ENCODE peak calls at places on chromosomes 2 and 18, in four cellular contexts. J, Z, P and F are unnamed samples.

GRCh38 chr2:40105593-40105992 is 326.5 kb upstream of the THUMPD2 start:
- DNase-seq in J (no peak), Z (no peak), P (no peak), F (no peak)

GRCh38 chr2:152434395-152435182 is 99.6 kb downstream of the FMNL2 start:
- DNase-seq in J (no peak), Z (no peak), P (no peak), F (no peak)

GRCh38 chr2:168642873-168643272 is 159.6 kb upstream of the NOSTRIN start:
- DNase-seq in J (no peak), Z (no peak), P (no peak), F (no peak)

GRCh38 chr2:190746971-190747761 is 98.3 kb downstream of the NAB1 start:
- DNase-seq in J (no peak), Z (no peak), P (no peak), F (no peak)

GRCh38 chr2:205629021-205629817 is 53.1 kb upstream of the NRP2 start:
- DNase-seq in J (no peak), Z (no peak), P (no peak), F (no peak)

GRCh38 chr18:45642238-45642637 is 27.0 kb downstream of the SLC14A2 start:
- DNase-seq in J (no peak), Z (no peak), P (no peak), F (no peak)

GRCh38 chr2:137435176-137435575 is 529.1 kb upstream of the HNMT start:
- DNase-seq in J (no peak), Z (no peak), P (no peak), F (no peak)

GRCh38 chr18:41745166-41746049 is 209.6 kb upstream of the PIK3C3 start:
- DNase-seq in J (no peak), Z (no peak), P (no peak), F (peak)

GRCh38 chr18:49931760-49932159 is 118.4 kb upstream of the ACAA2 start:
- DNase-seq in J (no peak), Z (no peak), P (no peak), F (no peak)

GRCh38 chr2:180124273-180124881 is 117.3 kb upstream of the CWC22 start:
- DNase-seq in J (no peak), Z (no peak), P (no peak), F (no peak)

GRCh38 chr2:225400546-225400945 is 1.0 kb downstream of the NYAP2 start:
- DNase-seq in J (no peak), Z (no peak), P (no peak), F (no peak)

GRCh38 chr2:174442546-174443510 is 44.0 kb downstream of the GPR155 start:
- DNase-seq in J (no peak), Z (no peak), P (no peak), F (no peak)

GRCh38 chr2:125405816-125406215 is 1250.1 kb upstream of the GYPC start:
- DNase-seq in J (no peak), Z (no peak), P (no peak), F (no peak)

GRCh38 chr2:68103026-68103425 is 40.2 kb upstream of the C1D start:
- DNase-seq in J (no peak), Z (no peak), P (no peak), F (no peak)

GRCh38 chr18:57430983-57431382 is 4.2 kb upstream of the ONECUT2 start:
- DNase-seq in J (no peak), Z (no peak), P (no peak), F (no peak)

GRCh38 chr18:3397786-3398185 is 52.2 kb upstream of the TGIF1 start:
- DNase-seq in J (no peak), Z (no peak), P (no peak), F (no peak)

GRCh38 chr2:224194161-224194560 is 155.1 kb upstream of the SERPINE2 start:
- DNase-seq in J (no peak), Z (no peak), P (no peak), F (no peak)

GRCh38 chr2:55163258-55163657 is 68.8 kb downstream of the CLHC1 start:
- DNase-seq in J (no peak), Z (no peak), P (no peak), F (no peak)

GRCh38 chr2:191245869-191246531 is 796 bp downstream of the MYO1B start:
- DNase-seq in J (peak), Z (peak), P (peak), F (peak)

GRCh38 chr18:69399253-69399652 is 1.4 kb upstream of the DOK6 start:
- DNase-seq in J (no peak), Z (no peak), P (no peak), F (no peak)

GRCh38 chr2:143937563-143938346 is 582.2 kb downstream of the ZEB2 start:
- DNase-seq in J (peak), Z (no peak), P (no peak), F (no peak)

GRCh38 chr2:113240150-113240914 is 38.4 kb downstream of the PAX8 start:
- DNase-seq in J (peak), Z (peak), P (peak), F (peak)

GRCh38 chr2:182540236-182540635 is 113.4 kb upstream of the PDE1A start:
- DNase-seq in J (no peak), Z (no peak), P (no peak), F (no peak)

GRCh38 chr2:167818521-167818920 is 428.9 kb downstream of the STK39 start:
- DNase-seq in J (no peak), Z (no peak), P (no peak), F (no peak)

GRCh38 chr2:170235860-170236638 is 58.1 kb downstream of the MYO3B start:
- DNase-seq in J (no peak), Z (no peak), P (no peak), F (no peak)

GRCh38 chr2:108579631-108580030 is 45.4 kb downstream of the LIMS1 start:
- DNase-seq in J (no peak), Z (no peak), P (peak), F (no peak)

GRCh38 chr2:239351687-239352086 is 49.1 kb downstream of the HDAC4 start:
- DNase-seq in J (no peak), Z (no peak), P (peak), F (no peak)

GRCh38 chr2:239345251-239345650 is 55.6 kb downstream of the HDAC4 start:
- DNase-seq in J (no peak), Z (no peak), P (no peak), F (no peak)

GRCh38 chr2:239349448-239350135 is 51.2 kb downstream of the HDAC4 start:
- DNase-seq in J (no peak), Z (no peak), P (no peak), F (no peak)

GRCh38 chr2:239346676-239347075 is 54.1 kb downstream of the HDAC4 start:
- DNase-seq in J (no peak), Z (no peak), P (no peak), F (no peak)

GRCh38 chr2:239348563-239349447 is 52.0 kb downstream of the HDAC4 start:
- DNase-seq in J (no peak), Z (peak), P (no peak), F (no peak)
- H3K27ac ChIP-seq in J (no peak), Z (peak), P (no peak), F (no peak)

DNA sequence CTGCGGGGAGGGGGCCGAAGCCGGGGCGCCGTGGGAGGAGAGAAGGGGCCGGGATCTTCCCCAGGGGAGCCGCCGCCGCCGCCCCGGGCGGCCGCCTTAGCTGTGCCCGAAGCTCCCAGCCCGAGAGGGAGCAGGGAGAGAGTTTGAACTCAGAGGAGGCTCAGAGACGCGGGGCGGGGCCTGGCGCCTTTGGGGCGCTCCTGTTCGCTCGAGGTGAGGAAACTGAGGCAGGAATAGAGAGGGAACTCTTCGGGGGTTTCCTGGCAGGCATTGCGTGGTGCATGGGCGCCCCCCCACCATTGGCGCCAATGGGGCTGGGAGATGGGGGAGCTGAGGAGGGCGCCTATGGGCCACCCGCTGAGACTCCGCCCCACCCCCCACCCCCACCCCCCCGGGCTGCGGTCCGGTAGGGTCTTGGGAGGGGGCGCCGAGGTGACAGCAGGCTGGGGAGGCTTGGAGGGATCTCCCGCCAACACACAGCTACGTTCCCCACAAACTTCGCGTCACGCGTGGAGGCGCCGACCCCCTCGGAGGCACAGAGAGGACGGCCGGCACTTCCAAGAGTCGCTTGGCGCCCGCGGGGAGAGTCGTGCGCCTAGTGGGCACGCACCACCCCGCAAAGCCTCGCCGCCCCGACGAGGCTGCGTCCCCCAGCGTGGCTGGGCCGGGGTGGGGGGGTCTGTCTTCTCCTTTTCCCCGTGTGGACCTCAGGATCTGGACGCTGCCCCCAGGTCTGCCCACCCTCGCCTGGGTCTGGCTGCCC is 680 bp downstream of the CTDSP1 start:
- DNase-seq in J (peak), Z (no peak), P (peak), F (no peak)
- TF ChIP-seq POLR2A in J (no peak), Z (peak), P (no peak), F (no peak)

GRCh38 chr2:60468390-60469085 is 84.9 kb downstream of the BCL11A start:
- DNase-seq in J (no peak), Z (no peak), P (no peak), F (no peak)

GRCh38 chr2:60465736-60466135 is 87.7 kb downstream of the BCL11A start:
- DNase-seq in J (no peak), Z (no peak), P (no peak), F (no peak)

GRCh38 chr2:60463249-60463648 is 90.2 kb downstream of the BCL11A start:
- DNase-seq in J (peak), Z (no peak), P (no peak), F (no peak)

GRCh38 chr2:60469918-60470317 is 83.5 kb downstream of the BCL11A start:
- DNase-seq in J (no peak), Z (no peak), P (no peak), F (no peak)

GRCh38 chr2:60466161-60466702 is 87.2 kb downstream of the BCL11A start:
- DNase-seq in J (no peak), Z (no peak), P (no peak), F (no peak)
- H3K27ac ChIP-seq in J (no peak), Z (no peak), P (no peak), F (no peak)

GRCh38 chr2:231546014-231546413 is 15.8 kb upstream of the NMUR1 start:
- DNase-seq in J (no peak), Z (no peak), P (no peak), F (no peak)

GRCh38 chr2:231545105-231545902 is 15.1 kb upstream of the NMUR1 start:
- DNase-seq in J (no peak), Z (no peak), P (peak), F (peak)

GRCh38 chr2:231535961-231536360 is 5.7 kb upstream of the NMUR1 start:
- DNase-seq in J (no peak), Z (no peak), P (no peak), F (no peak)

GRCh38 chr2:231541605-231542509 is 11.6 kb upstream of the NMUR1 start:
- DNase-seq in J (no peak), Z (no peak), P (peak), F (no peak)

DNA sequence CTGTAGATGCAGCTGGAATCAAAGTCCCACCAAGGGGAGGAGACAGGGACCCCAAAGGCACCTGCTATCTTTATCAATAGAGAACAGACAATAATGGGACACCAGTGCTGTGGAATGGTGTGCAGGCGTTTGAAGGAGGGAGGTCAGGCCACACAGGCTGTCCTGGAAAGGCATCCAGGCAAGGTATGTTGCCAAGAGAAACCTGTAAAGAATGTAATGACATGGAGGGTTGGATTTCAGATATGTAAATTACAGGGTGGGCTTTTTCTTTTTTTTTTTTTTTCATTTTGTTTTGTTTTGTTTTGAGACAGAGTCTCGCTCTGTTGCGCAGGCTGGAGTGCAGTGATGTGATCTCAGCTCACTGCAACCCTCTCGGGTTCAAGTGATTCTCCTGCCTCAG is 9.8 kb upstream of the NMUR1 start:
- DNase-seq in J (no peak), Z (no peak), P (no peak), F (no peak)
- TF ChIP-seq POLR2A in J (no peak), Z (no peak), P (no peak), F (no peak)

GRCh38 chr2:20071397-20072383 is 20.3 kb upstream of the LAPTM4A start:
- DNase-seq in J (peak), Z (no peak), P (no peak), F (no peak)

GRCh38 chr2:20074001-20074648 is 22.7 kb upstream of the LAPTM4A start:
- DNase-seq in J (peak), Z (no peak), P (no peak), F (peak)

GRCh38 chr2:20074901-20075300 is 23.5 kb upstream of the LAPTM4A start:
- DNase-seq in J (no peak), Z (no peak), P (no peak), F (no peak)

GRCh38 chr2:20072436-20073158 is 21.2 kb upstream of the LAPTM4A start:
- DNase-seq in J (no peak), Z (no peak), P (no peak), F (no peak)

DNA sequence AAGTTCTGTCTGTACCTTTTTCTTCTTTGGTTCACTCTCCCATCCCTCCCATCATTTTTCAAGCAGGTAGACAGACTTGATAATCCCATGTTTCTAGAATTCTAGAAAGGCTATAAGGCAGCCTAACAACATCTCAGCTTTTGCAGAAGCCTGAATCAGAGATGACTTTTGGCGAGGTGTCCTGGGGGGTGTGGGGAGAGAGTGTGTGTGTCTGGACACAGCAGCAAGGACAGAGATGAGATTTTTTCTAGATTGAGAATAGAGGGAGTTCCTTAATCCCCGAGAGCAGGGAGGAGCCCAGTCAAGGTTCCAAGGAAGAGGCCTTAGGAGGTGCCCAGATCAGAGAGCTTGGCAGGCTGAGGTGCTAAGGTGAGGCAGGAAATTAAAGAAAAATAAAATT is 22.0 kb upstream of the LAPTM4A start:
- DNase-seq in J (no peak), Z (no peak), P (no peak), F (no peak)
- H3K27ac ChIP-seq in J (peak), Z (no peak), P (no peak), F (peak)

GRCh38 chr2:8421658-8422499 is 260.0 kb upstream of the ID2 start:
- DNase-seq in J (no peak), Z (no peak), P (no peak), F (no peak)

GRCh38 chr2:8427211-8427610 is 254.6 kb upstream of the ID2 start:
- DNase-seq in J (no peak), Z (no peak), P (no peak), F (no peak)

GRCh38 chr2:8426577-8426976 is 255.3 kb upstream of the ID2 start:
- DNase-seq in J (no peak), Z (no peak), P (no peak), F (no peak)

GRCh38 chr2:8430628-8431027 is 251.2 kb upstream of the ID2 start:
- DNase-seq in J (no peak), Z (no peak), P (no peak), F (no peak)

GRCh38 chr2:8424997-8425900 is 256.6 kb upstream of the ID2 start:
- DNase-seq in J (no peak), Z (no peak), P (no peak), F (no peak)
- TF ChIP-seq POLR2A in J (no peak), Z (no peak), P (no peak), F (no peak)

GRCh38 chr2:195533771-195534642 is 123.0 kb upstream of the SLC39A10 start:
- DNase-seq in J (no peak), Z (no peak), P (peak), F (no peak)
- H3K27ac ChIP-seq in J (no peak), Z (peak), P (peak), F (peak)

GRCh38 chr2:218395456-218395825 is 4.2 kb upstream of the CTDSP1 start:
- DNase-seq in J (no peak), Z (no peak), P (peak), F (no peak)

GRCh38 chr2:218395090-218395444 is 4.6 kb upstream of the CTDSP1 start:
- DNase-seq in J (no peak), Z (no peak), P (no peak), F (no peak)

GRCh38 chr2:218396688-218397501 is 2.8 kb upstream of the CTDSP1 start:
- DNase-seq in J (peak), Z (peak), P (peak), F (peak)

GRCh38 chr2:218394298-218395089 is 5.2 kb upstream of the CTDSP1 start:
- DNase-seq in J (peak), Z (peak), P (no peak), F (no peak)

DNA sequence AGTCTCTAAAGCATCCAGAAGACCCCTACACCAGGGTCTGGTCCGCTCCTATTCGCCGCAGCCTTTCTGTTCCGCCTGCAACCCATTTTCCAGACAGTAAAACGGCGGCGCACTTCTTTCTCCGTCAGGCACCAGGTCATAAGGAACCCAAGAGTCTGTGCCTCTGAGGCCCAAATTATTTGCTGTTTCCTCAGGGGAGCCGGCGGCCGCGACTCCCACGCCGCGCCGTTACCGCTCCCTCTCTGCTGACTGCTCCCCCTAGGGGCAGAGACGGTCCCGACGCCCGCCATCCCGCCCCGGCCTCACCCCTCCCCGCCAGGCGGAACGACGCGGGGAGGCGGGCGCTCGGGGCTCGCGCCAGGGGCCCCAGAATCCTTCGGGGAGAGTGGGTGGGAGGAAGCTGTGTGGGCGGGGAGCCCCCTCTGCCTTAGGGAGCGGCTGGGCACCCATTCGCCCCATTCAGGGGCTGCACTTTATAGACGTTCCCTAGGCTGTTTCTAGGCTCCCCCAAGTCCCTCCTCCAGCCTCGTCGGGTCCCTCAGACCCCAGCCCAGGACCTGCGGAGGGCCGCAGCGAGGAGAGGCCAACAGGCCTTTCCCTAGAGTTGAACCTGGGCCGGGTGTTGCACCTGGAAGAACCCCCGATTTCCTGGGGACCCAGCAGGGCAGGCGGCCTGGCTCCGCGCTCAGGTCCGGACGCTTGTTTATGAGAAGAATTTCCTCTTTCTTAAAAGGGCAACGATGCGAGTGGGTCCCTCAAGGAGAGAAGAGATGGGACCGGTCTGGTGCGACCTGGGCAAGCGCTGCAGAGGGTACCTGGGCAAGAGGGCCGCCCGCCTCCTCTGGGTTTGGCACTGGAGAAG is 3.6 kb upstream of the CTDSP1 start:
- DNase-seq in J (peak), Z (peak), P (peak), F (peak)
- TF ChIP-seq POLR2A in J (peak), Z (peak), P (peak), F (peak)